ENCODE peak calls at places on chromosome 1, in four cellular contexts. B is effector memory CD4-positive, alpha-beta T cell; C is CD8-positive, alpha-beta memory T cell; E is uterus. W is an unnamed sample.

GRCh38 chr1:181033799-181034391 is at the start of gene MR1:
- DNase-seq in C (peak), B (peak), E (no peak), W (peak)

GRCh38 chr1:93989601-93990000 is 80.4 kb upstream of the GCLM start:
- DNase-seq in E (no peak), B (no peak), C (no peak), W (no peak)

GRCh38 chr1:119288751-119289150 is 79.8 kb upstream of the HAO2 start:
- DNase-seq in C (no peak), E (no peak), B (no peak), W (no peak)

GRCh38 chr1:85144351-85144750 is 56.5 kb downstream of the SYDE2 start:
- DNase-seq in C (no peak), E (no peak), B (no peak), W (no peak)

GRCh38 chr1:219209578-219209977 is 35.9 kb downstream of the LYPLAL1 start:
- DNase-seq in C (no peak), B (no peak), E (no peak), W (no peak)

GRCh38 chr1:44786138-44786840 is 1.7 kb downstream of the BEST4 start:
- DNase-seq in C (peak), B (peak), E (peak), W (peak)

GRCh38 chr1:15028117-15028516 is 125.4 kb upstream of the TMEM51 start:
- DNase-seq in E (peak), C (no peak), B (no peak), W (peak)

GRCh38 chr1:156435551-156436318 is 64.8 kb downstream of the MEF2D start:
- DNase-seq in E (no peak), B (no peak), C (no peak), W (no peak)

GRCh38 chr1:12143631-12144155 is 23.1 kb upstream of the TNFRSF1B start:
- DNase-seq in E (peak), B (no peak), C (no peak), W (peak)

DNA sequence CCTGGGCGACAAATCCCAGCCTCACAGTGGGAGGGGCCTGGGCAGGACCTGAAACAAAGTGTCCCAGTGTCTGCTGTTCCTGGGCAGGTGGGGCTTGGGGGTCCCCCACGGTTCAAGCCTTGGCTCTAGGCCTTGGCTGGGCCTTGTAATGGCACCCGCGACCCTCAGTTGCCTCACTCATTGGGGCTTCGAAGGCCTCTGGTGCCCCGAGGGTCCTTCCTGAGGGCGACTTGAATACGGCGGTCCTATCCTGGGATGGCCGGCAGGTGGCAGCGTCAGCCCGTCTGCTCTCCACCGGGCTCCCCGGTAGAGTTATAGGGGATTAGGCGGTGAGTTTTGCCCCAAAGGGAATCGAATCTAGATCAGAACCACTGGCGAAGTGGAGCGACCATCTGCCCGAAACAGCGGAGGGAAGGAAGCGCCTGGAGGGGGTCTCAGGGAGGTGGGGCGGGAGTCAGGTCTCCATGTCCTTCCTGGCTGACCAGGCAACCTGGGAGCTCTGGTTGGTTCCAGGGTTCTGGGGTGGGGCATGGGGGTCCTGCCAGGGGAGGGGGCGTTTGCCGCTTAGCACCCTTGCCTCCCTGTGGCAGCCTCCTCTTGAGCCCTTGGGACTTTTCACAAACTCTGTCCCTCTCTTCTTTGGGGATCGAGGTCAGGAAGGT is 2.1 kb upstream of the PEX10 start:
- DNase-seq in E (peak), C (peak), B (peak), W (peak)
- H3K27ac ChIP-seq in E (peak), C (peak), B (peak), W (peak)

GRCh38 chr1:31371560-31371959 is 1.3 kb downstream of the FABP3 start:
- DNase-seq in E (no peak), C (no peak), B (no peak), W (no peak)
- H3K27ac ChIP-seq in E (peak), C (no peak), B (no peak), W (peak)

GRCh38 chr1:154154534-154155181 is at the start of gene NUP210L:
- DNase-seq in C (no peak), B (no peak), E (peak), W (no peak)
- H3K27ac ChIP-seq in C (peak), B (peak), E (peak), W (peak)

GRCh38 chr1:226666164-226666506 is 72.9 kb downstream of the ITPKB start:
- DNase-seq in B (no peak), C (no peak), E (no peak), W (no peak)

GRCh38 chr1:226665505-226666163 is 73.4 kb downstream of the ITPKB start:
- DNase-seq in B (no peak), E (no peak), C (no peak), W (no peak)

GRCh38 chr1:226664413-226665101 is 74.5 kb downstream of the ITPKB start:
- DNase-seq in C (no peak), B (no peak), E (peak), W (no peak)

GRCh38 chr1:226668173-226668560 is 70.9 kb downstream of the ITPKB start:
- DNase-seq in B (no peak), E (no peak), C (no peak), W (no peak)

GRCh38 chr1:226666714-226667113 is 72.4 kb downstream of the ITPKB start:
- DNase-seq in C (no peak), E (no peak), B (no peak), W (no peak)
- H3K27ac ChIP-seq in C (no peak), E (no peak), B (peak), W (no peak)

DNA sequence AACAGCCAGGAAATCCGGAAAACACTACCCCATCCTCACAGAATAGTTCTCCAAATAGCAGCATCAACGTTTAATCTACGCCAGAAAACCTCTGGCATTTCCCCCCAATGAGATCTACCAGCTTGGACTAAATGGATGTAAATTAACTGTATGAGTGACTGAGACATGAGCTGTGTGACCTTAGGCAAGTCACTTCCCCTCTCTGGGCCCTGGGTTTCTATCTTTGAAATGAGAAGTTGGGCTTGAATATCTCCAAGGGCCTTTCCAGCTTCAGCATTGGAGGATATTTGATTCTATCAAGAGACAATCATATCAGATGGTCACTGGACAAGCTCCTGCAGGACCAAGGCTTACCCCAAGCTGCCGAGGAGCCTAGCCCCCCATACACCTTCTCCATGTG is 307.7 kb downstream of the RRAGC start:
- DNase-seq in E (no peak), B (no peak), C (no peak), W (no peak)
- H3K27ac ChIP-seq in E (no peak), B (no peak), C (no peak), W (no peak)

DNA sequence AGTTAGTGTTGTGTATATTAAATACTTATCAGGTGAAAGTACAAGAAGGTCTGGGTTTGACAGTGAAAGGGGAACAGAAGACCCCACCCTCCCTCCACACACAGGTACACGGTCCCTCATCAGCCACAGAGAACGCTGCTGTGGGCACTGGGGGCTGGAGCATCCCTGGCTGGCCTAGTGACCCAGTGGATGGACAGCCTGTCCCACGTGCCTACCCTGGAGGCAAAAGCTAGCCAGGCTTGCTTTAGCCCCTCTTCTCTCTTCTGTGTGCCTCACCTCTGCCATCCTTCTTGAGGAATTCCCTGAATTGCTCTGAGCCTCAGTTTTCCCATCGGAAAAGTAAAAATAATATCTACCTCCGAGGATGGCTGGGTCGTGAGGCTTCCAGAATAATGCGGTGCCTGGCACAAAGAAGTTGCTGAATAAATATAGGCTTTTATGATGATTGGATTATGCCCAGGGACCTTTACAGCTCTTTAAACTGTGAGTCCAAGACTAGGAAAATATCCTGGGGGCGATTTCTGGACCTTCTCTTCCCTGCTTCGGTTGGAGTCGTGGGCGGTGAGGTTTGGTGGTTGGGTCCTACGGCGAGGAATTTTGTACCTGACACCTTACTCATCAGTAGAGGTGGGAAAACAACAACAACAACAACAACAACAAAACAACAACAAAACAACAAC is 918 bp downstream of the IFNLR1 start:
- DNase-seq in B (no peak), E (no peak), C (no peak), W (no peak)
- H3K27ac ChIP-seq in B (no peak), E (no peak), C (no peak), W (no peak)

DNA sequence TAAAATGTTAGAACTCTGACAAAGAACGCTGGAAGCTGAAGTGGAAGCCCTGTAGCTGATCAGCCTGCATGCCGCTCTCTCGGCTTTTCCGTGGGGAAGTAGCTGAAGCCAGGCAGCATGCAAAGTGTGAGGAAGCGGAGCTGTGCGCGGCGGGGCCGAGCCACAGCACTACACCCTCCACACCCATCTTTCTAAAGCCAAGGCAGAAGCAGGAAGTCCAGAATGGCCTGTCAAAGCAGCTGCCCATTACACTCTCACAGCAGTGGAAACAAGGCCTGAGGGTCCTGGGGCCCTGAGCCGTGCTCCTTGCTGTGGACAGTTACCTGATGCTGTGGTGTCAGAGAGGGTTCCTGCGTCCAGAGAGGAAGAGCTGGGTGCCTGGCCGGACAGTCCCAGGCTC is 69.6 kb downstream of the UBR4 start:
- DNase-seq in B (no peak), C (no peak), E (no peak), W (no peak)
- H3K27ac ChIP-seq in B (no peak), C (no peak), E (no peak), W (no peak)

GRCh38 chr1:34866762-34867109 is 7.2 kb upstream of the SMIM12 start:
- DNase-seq in C (no peak), E (no peak), B (no peak), W (no peak)
- H3K27ac ChIP-seq in C (peak), E (peak), B (peak), W (peak)